ENCODE peak calls at places on chromosomes 4 and X, in five cellular contexts. M is RPMI7951, E is aorta, O is ACHN, R is NCI-H510A treated with DMSO at 0.1 percent for 48 hours. T is an unnamed sample.

GRCh38 chr4:83536649-83537352 is 893 bp downstream of the GPAT3 start:
- DNase-seq in M (no peak), E (no peak), O (no peak), R (no peak), T (no peak)

GRCh38 chrX:149467920-149468319 is 37.2 kb downstream of the IDS start:
- DNase-seq in M (no peak), E (no peak), O (no peak), R (no peak), T (no peak)

GRCh38 chrX:9873952-9874351 is 87.7 kb downstream of the SHROOM2 start:
- DNase-seq in M (peak), E (no peak), O (peak), R (peak), T (peak)

GRCh38 chrX:147923605-147924004 is 11.9 kb downstream of the FMR1 start:
- DNase-seq in M (no peak), E (no peak), O (no peak), R (no peak), T (no peak)

GRCh38 chrX:97027384-97027922 is 143.7 kb downstream of the RPA4 start:
- DNase-seq in M (no peak), E (no peak), O (no peak), R (peak), T (peak)

GRCh38 chr4:88606832-88607231 is 14.6 kb downstream of the HERC3 start:
- DNase-seq in M (no peak), E (no peak), O (no peak), R (no peak), T (no peak)

GRCh38 chrX:46627700-46628405 is 54.3 kb downstream of the CHST7 start:
- DNase-seq in M (no peak), E (no peak), O (no peak), R (no peak), T (no peak)

GRCh38 chr4:77820836-77821561 is 1.8 kb upstream of the CNOT6L start:
- DNase-seq in M (no peak), E (no peak), O (no peak), R (no peak), T (no peak)

GRCh38 chr4:151198748-151199147 is 78.2 kb upstream of the PRSS48 start:
- DNase-seq in M (peak), E (no peak), O (no peak), R (no peak), T (peak)

GRCh38 chr4:32499176-32499575 is 1779.0 kb downstream of the PCDH7 start:
- DNase-seq in M (no peak), E (no peak), O (peak), R (no peak), T (no peak)

GRCh38 chrX:45851434-45851991 is 650.8 kb upstream of the DIPK2B start:
- DNase-seq in M (peak), E (no peak), O (peak), R (peak), T (peak)

GRCh38 chrX:104112326-104112951 is at the start of gene ZCCHC18:
- DNase-seq in M (peak), E (peak), O (peak), R (peak), T (peak)

GRCh38 chr4:42638993-42639392 is 17.9 kb downstream of the ATP8A1 start:
- DNase-seq in M (no peak), E (no peak), O (no peak), R (no peak), T (no peak)

GRCh38 chrX:23465985-23466384 is 131.3 kb downstream of the PTCHD1 start:
- DNase-seq in M (no peak), E (no peak), O (no peak), R (no peak), T (no peak)

GRCh38 chr4:123398151-123398802 is 1.7 kb downstream of the SPRY1 start:
- DNase-seq in M (peak), E (peak), O (peak), R (peak), T (peak)

GRCh38 chrX:11367609-11368430 is 74.6 kb downstream of the AMELX start:
- DNase-seq in M (peak), E (no peak), O (no peak), R (no peak), T (no peak)

GRCh38 chr4:40887690-40888089 is 137.9 kb downstream of the NSUN7 start:
- DNase-seq in M (peak), E (no peak), O (no peak), R (no peak), T (no peak)

GRCh38 chr4:110510955-110511544 is 35.1 kb downstream of the ENPEP start:
- DNase-seq in M (peak), E (no peak), O (peak), R (peak), T (peak)

GRCh38 chrX:44462851-44463250 is 79.8 kb downstream of the FUNDC1 start:
- DNase-seq in M (peak), E (no peak), O (no peak), R (no peak), T (no peak)

GRCh38 chr4:114535725-114536124 is 62.9 kb upstream of the UGT8 start:
- DNase-seq in M (peak), E (no peak), O (no peak), R (no peak), T (peak)

GRCh38 chr4:29708473-29708872 is 1011.7 kb upstream of the PCDH7 start:
- DNase-seq in M (peak), E (no peak), O (no peak), R (no peak), T (peak)

GRCh38 chr4:123939621-123940020 is 543.0 kb downstream of the SPRY1 start:
- DNase-seq in M (peak), E (no peak), O (peak), R (no peak), T (no peak)

GRCh38 chr4:76147454-76148141 is 599 bp downstream of the NUP54 start:
- DNase-seq in M (peak), E (peak), O (peak), R (peak), T (peak)

GRCh38 chr4:38160487-38161207 is 200.4 kb downstream of the PTTG2 start:
- DNase-seq in M (peak), E (no peak), O (peak), R (peak), T (peak)

GRCh38 chrX:112967903-112968302 is 127.3 kb upstream of the AMOT start:
- DNase-seq in M (no peak), E (no peak), O (no peak), R (no peak), T (no peak)

GRCh38 chrX:124347242-124347641 is 879 bp downstream of the SH2D1A start:
- DNase-seq in M (no peak), E (no peak), O (no peak), R (no peak), T (no peak)

GRCh38 chrX:120145295-120145925 is 13.0 kb upstream of the RHOXF2 start:
- DNase-seq in M (no peak), E (no peak), O (no peak), R (no peak), T (no peak)

GRCh38 chr4:176791591-176792347 is 953 bp downstream of the VEGFC start:
- DNase-seq in M (peak), E (peak), O (peak), R (no peak), T (peak)

GRCh38 chrX:115972717-115973116 is 197.8 kb upstream of the AGTR2 start:
- DNase-seq in M (peak), E (no peak), O (no peak), R (no peak), T (no peak)

GRCh38 chrX:3271485-3272186 is 74.8 kb downstream of the MXRA5 start:
- DNase-seq in M (peak), E (no peak), O (peak), R (no peak), T (no peak)

GRCh38 chr4:109560687-109561452 is 824 bp downstream of the MCUB start:
- DNase-seq in M (peak), E (peak), O (peak), R (no peak), T (no peak)

GRCh38 chrX:148070504-148070877 is 89.4 kb downstream of the FMR1NB start:
- DNase-seq in M (no peak), E (no peak), O (no peak), R (no peak), T (no peak)

GRCh38 chr4:186244835-186245234 is 17.5 kb downstream of the KLKB1 start:
- DNase-seq in M (no peak), E (no peak), O (no peak), R (no peak), T (no peak)

GRCh38 chr4:96326846-96327245 is 487.0 kb downstream of the PDHA2 start:
- DNase-seq in M (no peak), E (no peak), O (no peak), R (no peak), T (no peak)

GRCh38 chr4:154495867-154496266 is 4.3 kb upstream of the DCHS2 start:
- DNase-seq in M (no peak), E (no peak), O (no peak), R (no peak), T (no peak)